ENCODE peak calls at places on chromosomes 1 and 21, in eight cellular contexts. One of them, this sample, is unnamed.

GRCh38 chr1:236808564-236809130 is 13.6 kb downstream of the MTR start:
- DNase-seq in CD8-positive, alpha-beta memory T cell: no peak
- DNase-seq in psoas muscle: no peak
- DNase-seq in right cardiac atrium: no peak
- DNase-seq in heart right ventricle: no peak
- DNase-seq in spleen: no peak
- DNase-seq in A673: no peak
- DNase-seq in tibial artery: no peak
- DNase-seq in this sample: no peak

GRCh38 chr1:2934173-2934540 is 87.1 kb upstream of the ACTRT2 start:
- DNase-seq in CD8-positive, alpha-beta memory T cell: no peak
- DNase-seq in psoas muscle: peak; percentile 28
- DNase-seq in right cardiac atrium: no peak
- DNase-seq in heart right ventricle: no peak
- DNase-seq in spleen: peak; percentile 51
- DNase-seq in A673: no peak
- DNase-seq in tibial artery: no peak
- DNase-seq in this sample: no peak

GRCh38 chr21:36320421-36321324 is 676 bp downstream of the MORC3 start:
- DNase-seq in CD8-positive, alpha-beta memory T cell: no peak
- DNase-seq in psoas muscle: peak; percentile 87
- DNase-seq in right cardiac atrium: no peak
- DNase-seq in heart right ventricle: peak; percentile 74
- DNase-seq in spleen: peak; percentile 94
- DNase-seq in A673: peak; percentile 69
- DNase-seq in tibial artery: peak; percentile 55
- DNase-seq in this sample: peak; percentile 73

GRCh38 chr1:206477110-206477509 is 6.8 kb downstream of the IKBKE start:
- DNase-seq in CD8-positive, alpha-beta memory T cell: no peak
- DNase-seq in psoas muscle: peak; percentile 3
- DNase-seq in right cardiac atrium: no peak
- DNase-seq in heart right ventricle: no peak
- DNase-seq in spleen: no peak
- DNase-seq in A673: no peak
- DNase-seq in tibial artery: no peak
- DNase-seq in this sample: no peak

GRCh38 chr1:84889437-84889836 is 3.6 kb downstream of the LPAR3 start:
- DNase-seq in CD8-positive, alpha-beta memory T cell: no peak
- DNase-seq in psoas muscle: no peak
- DNase-seq in right cardiac atrium: no peak
- DNase-seq in heart right ventricle: no peak
- DNase-seq in spleen: no peak
- DNase-seq in A673: no peak
- DNase-seq in tibial artery: no peak
- DNase-seq in this sample: no peak

GRCh38 chr21:20617130-20617529 is 381.1 kb upstream of the NCAM2 start:
- DNase-seq in CD8-positive, alpha-beta memory T cell: no peak
- DNase-seq in psoas muscle: no peak
- DNase-seq in right cardiac atrium: no peak
- DNase-seq in heart right ventricle: no peak
- DNase-seq in spleen: no peak
- DNase-seq in A673: no peak
- DNase-seq in tibial artery: no peak
- DNase-seq in this sample: no peak

GRCh38 chr1:147211577-147211976 is 13.6 kb downstream of the FMO5 start:
- DNase-seq in CD8-positive, alpha-beta memory T cell: no peak
- DNase-seq in psoas muscle: no peak
- DNase-seq in right cardiac atrium: no peak
- DNase-seq in heart right ventricle: no peak
- DNase-seq in spleen: no peak
- DNase-seq in A673: no peak
- DNase-seq in tibial artery: no peak
- DNase-seq in this sample: no peak

GRCh38 chr1:14598007-14598497 is 433 bp upstream of the KAZN start:
- DNase-seq in CD8-positive, alpha-beta memory T cell: no peak
- DNase-seq in psoas muscle: no peak
- DNase-seq in right cardiac atrium: no peak
- DNase-seq in heart right ventricle: no peak
- DNase-seq in spleen: no peak
- DNase-seq in A673: peak; percentile 34
- DNase-seq in tibial artery: no peak
- DNase-seq in this sample: peak; percentile 52

GRCh38 chr1:19926296-19927129 is 3.1 kb upstream of the PLA2G2E start:
- DNase-seq in CD8-positive, alpha-beta memory T cell: no peak
- DNase-seq in psoas muscle: no peak
- DNase-seq in right cardiac atrium: no peak
- DNase-seq in heart right ventricle: no peak
- DNase-seq in spleen: no peak
- DNase-seq in A673: no peak
- DNase-seq in tibial artery: no peak
- DNase-seq in this sample: no peak

GRCh38 chr1:54290443-54291184 is 90.6 kb downstream of the MRPL37 start:
- DNase-seq in CD8-positive, alpha-beta memory T cell: no peak
- DNase-seq in psoas muscle: no peak
- DNase-seq in right cardiac atrium: no peak
- DNase-seq in heart right ventricle: no peak
- DNase-seq in spleen: no peak
- DNase-seq in A673: no peak
- DNase-seq in tibial artery: peak; percentile 38
- DNase-seq in this sample: no peak

GRCh38 chr1:209057901-209058300 is 525.6 kb upstream of the CAMK1G start:
- DNase-seq in CD8-positive, alpha-beta memory T cell: no peak
- DNase-seq in psoas muscle: no peak
- DNase-seq in right cardiac atrium: no peak
- DNase-seq in heart right ventricle: no peak
- DNase-seq in spleen: no peak
- DNase-seq in A673: no peak
- DNase-seq in tibial artery: no peak
- DNase-seq in this sample: no peak

GRCh38 chr1:36871146-36871971 is 163.0 kb downstream of the GRIK3 start:
- DNase-seq in CD8-positive, alpha-beta memory T cell: no peak
- DNase-seq in psoas muscle: no peak
- DNase-seq in right cardiac atrium: no peak
- DNase-seq in heart right ventricle: no peak
- DNase-seq in spleen: peak; percentile 40
- DNase-seq in A673: no peak
- DNase-seq in tibial artery: no peak
- DNase-seq in this sample: no peak

GRCh38 chr1:119045091-119045746 is 57.1 kb upstream of the TBX15 start:
- DNase-seq in CD8-positive, alpha-beta memory T cell: no peak
- DNase-seq in psoas muscle: no peak
- DNase-seq in right cardiac atrium: no peak
- DNase-seq in heart right ventricle: no peak
- DNase-seq in spleen: no peak
- DNase-seq in A673: no peak
- DNase-seq in tibial artery: no peak
- DNase-seq in this sample: no peak

GRCh38 chr1:4004635-4005430 is 104.8 kb upstream of the C1orf174 start:
- DNase-seq in CD8-positive, alpha-beta memory T cell: no peak
- DNase-seq in psoas muscle: peak; percentile 16
- DNase-seq in right cardiac atrium: no peak
- DNase-seq in heart right ventricle: no peak
- DNase-seq in spleen: no peak
- DNase-seq in A673: no peak
- DNase-seq in tibial artery: no peak
- DNase-seq in this sample: no peak

GRCh38 chr21:15004721-15005370 is 60.0 kb downstream of the NRIP1 start:
- DNase-seq in CD8-positive, alpha-beta memory T cell: no peak
- DNase-seq in psoas muscle: no peak
- DNase-seq in right cardiac atrium: no peak
- DNase-seq in heart right ventricle: no peak
- DNase-seq in spleen: no peak
- DNase-seq in A673: no peak
- DNase-seq in tibial artery: no peak
- DNase-seq in this sample: no peak
- H3K4me1 ChIP-seq in CD8-positive, alpha-beta memory T cell: peaks cover 21% of the 10 kb centered on the region
- H3K4me1 ChIP-seq in psoas muscle: peaks cover 78% of the 10 kb centered on the region
- H3K4me1 ChIP-seq in right cardiac atrium: peaks cover 9% of the 10 kb centered on the region
- H3K4me1 ChIP-seq in heart right ventricle: peaks cover 27% of the 10 kb centered on the region
- H3K4me1 ChIP-seq in spleen: peaks cover 15% of the 10 kb centered on the region
- H3K4me1 ChIP-seq in A673: no peaks in the 10 kb centered on the region
- H3K4me1 ChIP-seq in tibial artery: no peaks in the 10 kb centered on the region
- H3K4me1 ChIP-seq in this sample: peaks cover 16% of the 10 kb centered on the region

DNA sequence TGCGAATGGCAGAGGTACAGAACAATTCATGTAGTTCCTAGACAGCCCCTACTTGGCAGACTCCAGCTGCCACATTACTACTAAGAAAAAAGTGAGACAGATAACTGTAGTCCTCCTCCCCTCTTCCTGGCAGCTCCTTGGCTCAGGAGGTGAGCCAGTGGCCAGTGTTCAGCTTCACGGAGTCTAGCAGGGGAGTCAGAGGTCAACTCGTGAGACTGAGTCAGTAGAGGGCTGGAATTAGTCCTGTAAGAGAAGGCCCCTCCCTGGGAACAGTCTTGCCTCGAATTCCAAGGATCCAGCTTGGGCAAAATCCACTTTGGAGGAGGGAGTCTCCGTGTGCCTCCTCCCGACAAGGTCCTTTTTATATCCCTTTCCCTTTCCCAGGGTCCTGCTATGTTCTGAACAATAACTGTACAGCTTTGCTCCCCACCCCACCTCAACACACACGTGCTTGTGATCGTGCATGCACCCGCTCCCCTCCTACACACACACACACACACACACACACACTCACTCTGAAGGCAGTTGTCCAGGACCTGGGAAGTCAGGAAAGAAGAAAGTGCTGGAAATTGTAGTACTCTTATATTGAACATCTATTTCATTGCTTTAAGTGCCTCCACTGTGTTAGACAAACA is 22.5 kb upstream of the SLC27A3 start:
- DNase-seq in CD8-positive, alpha-beta memory T cell: no peak
- DNase-seq in psoas muscle: no peak
- DNase-seq in right cardiac atrium: peak; percentile 64
- DNase-seq in heart right ventricle: no peak
- DNase-seq in spleen: peak; percentile 18
- DNase-seq in A673: no peak
- DNase-seq in tibial artery: peak; percentile 91
- DNase-seq in this sample: no peak
- H3K4me1 ChIP-seq in CD8-positive, alpha-beta memory T cell: no peaks in the 10 kb centered on the region
- H3K4me1 ChIP-seq in psoas muscle: peaks cover 36% of the 10 kb centered on the region
- H3K4me1 ChIP-seq in right cardiac atrium: peaks cover 10% of the 10 kb centered on the region
- H3K4me1 ChIP-seq in heart right ventricle: peaks cover 42% of the 10 kb centered on the region
- H3K4me1 ChIP-seq in spleen: no peaks in the 10 kb centered on the region
- H3K4me1 ChIP-seq in A673: no peaks in the 10 kb centered on the region
- H3K4me1 ChIP-seq in tibial artery: peaks cover 44% of the 10 kb centered on the region
- H3K4me1 ChIP-seq in this sample: peaks cover 43% of the 10 kb centered on the region

GRCh38 chr1:48055854-48056253 is 58.7 kb upstream of the TRABD2B start:
- DNase-seq in CD8-positive, alpha-beta memory T cell: no peak
- DNase-seq in psoas muscle: no peak
- DNase-seq in right cardiac atrium: no peak
- DNase-seq in heart right ventricle: no peak
- DNase-seq in spleen: no peak
- DNase-seq in A673: no peak
- DNase-seq in tibial artery: no peak
- DNase-seq in this sample: no peak
- H3K4me1 ChIP-seq in CD8-positive, alpha-beta memory T cell: no peaks in the 10 kb centered on the region
- H3K4me1 ChIP-seq in psoas muscle: no peaks in the 10 kb centered on the region
- H3K4me1 ChIP-seq in right cardiac atrium: peaks cover 4% of the 10 kb centered on the region
- H3K4me1 ChIP-seq in heart right ventricle: no peaks in the 10 kb centered on the region
- H3K4me1 ChIP-seq in spleen: no peaks in the 10 kb centered on the region
- H3K4me1 ChIP-seq in A673: peaks cover 30% of the 10 kb centered on the region
- H3K4me1 ChIP-seq in tibial artery: peaks cover 21% of the 10 kb centered on the region
- H3K4me1 ChIP-seq in this sample: peaks cover 8% of the 10 kb centered on the region

DNA sequence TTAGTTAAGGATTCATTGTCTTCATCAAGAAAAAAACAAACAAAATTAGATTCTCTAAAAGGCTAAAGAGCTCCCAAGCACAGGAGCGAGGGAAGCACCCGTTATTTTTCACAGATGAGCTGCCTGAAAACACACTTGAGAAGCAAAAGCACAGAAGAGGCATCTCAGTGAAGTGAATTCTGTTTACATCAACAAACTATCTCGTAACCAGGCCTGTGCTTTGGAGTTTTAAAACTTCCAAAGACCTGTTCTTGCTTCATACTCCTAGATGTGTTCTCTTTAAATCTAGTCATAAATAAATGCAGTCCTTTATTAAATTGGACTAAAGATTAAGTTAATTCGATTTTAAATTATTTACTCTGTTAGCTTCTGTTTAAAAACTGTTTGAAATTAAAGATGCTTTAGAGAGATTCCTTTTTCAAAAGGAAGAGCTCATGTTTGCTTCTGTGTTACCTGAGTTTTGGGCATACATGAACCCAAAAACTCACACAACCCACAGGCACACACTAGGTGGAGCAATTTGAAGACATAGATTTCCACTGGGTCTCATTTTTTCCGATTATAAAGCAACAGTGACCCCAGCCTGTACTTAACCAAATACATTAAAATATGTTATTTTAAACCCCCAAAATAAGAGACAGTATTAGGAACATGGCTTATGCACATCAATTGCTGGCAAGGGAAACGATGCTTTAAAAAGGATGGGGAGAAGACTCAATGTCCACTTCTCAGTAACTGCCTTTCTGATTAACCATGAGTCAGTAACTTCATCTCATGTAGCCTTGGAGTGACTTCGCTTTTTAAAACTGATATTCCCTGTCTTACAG is 648.2 kb downstream of the SMYD3 start:
- DNase-seq in CD8-positive, alpha-beta memory T cell: no peak
- DNase-seq in psoas muscle: no peak
- DNase-seq in right cardiac atrium: no peak
- DNase-seq in heart right ventricle: no peak
- DNase-seq in spleen: no peak
- DNase-seq in A673: peak; percentile 9
- DNase-seq in tibial artery: no peak
- DNase-seq in this sample: no peak
- H3K4me1 ChIP-seq in CD8-positive, alpha-beta memory T cell: no peaks in the 10 kb centered on the region
- H3K4me1 ChIP-seq in psoas muscle: no peaks in the 10 kb centered on the region
- H3K4me1 ChIP-seq in right cardiac atrium: peaks cover 3% of the 10 kb centered on the region
- H3K4me1 ChIP-seq in heart right ventricle: peaks cover 6% of the 10 kb centered on the region
- H3K4me1 ChIP-seq in spleen: no peaks in the 10 kb centered on the region
- H3K4me1 ChIP-seq in A673: no peaks in the 10 kb centered on the region
- H3K4me1 ChIP-seq in tibial artery: no peaks in the 10 kb centered on the region
- H3K4me1 ChIP-seq in this sample: peaks cover 12% of the 10 kb centered on the region